ENCODE peak calls at places on chromosomes 12 and 14, in five cellular contexts. V is GM10248; O is CD4-positive, alpha-beta T cell; L is suprapubic skin; K is activated B cell treated with CpG ODN at 0.5 μM for 24 hours. J is an unnamed sample.

GRCh38 chr14:54797556-54797955 is 105.1 kb downstream of the GCH1 start:
- DNase-seq in V (no peak), K (no peak), L (no peak), O (no peak), J (no peak)

GRCh38 chr12:133256321-133256720 is 20.6 kb upstream of the ANHX start:
- DNase-seq in K (no peak), V (no peak), L (no peak), O (no peak), J (no peak)

GRCh38 chr12:86186449-86186848 is 69.7 kb downstream of the MGAT4C start:
- DNase-seq in K (no peak), L (no peak), V (no peak), O (no peak), J (no peak)

GRCh38 chr12:19440019-19440858 is 947 bp downstream of the AEBP2 start:
- DNase-seq in O (peak; percentile 40), L (peak; percentile 77), V (peak; percentile 67), K (peak; percentile 62), J (peak; percentile 69)

GRCh38 chr12:123813349-123813748 is 51.2 kb downstream of the DNAH10 start:
- DNase-seq in O (no peak), V (no peak), K (no peak), L (no peak), J (no peak)

GRCh38 chr12:120453977-120454376 is 7.7 kb downstream of the GATC start:
- DNase-seq in O (no peak), K (no peak), V (peak; percentile 50), L (no peak), J (peak; percentile 41)

GRCh38 chr14:64439141-64439540 is 26.2 kb upstream of the AKAP5 start:
- DNase-seq in K (no peak), L (no peak), V (no peak), O (no peak), J (no peak)

GRCh38 chr14:31933716-31934115 is 143.4 kb upstream of the ARHGAP5 start:
- DNase-seq in L (no peak), K (no peak), V (no peak), O (no peak), J (no peak)

GRCh38 chr12:105343836-105344235 is 13.3 kb downstream of the C12orf75 start:
- DNase-seq in K (no peak), L (no peak), V (no peak), O (no peak), J (no peak)

GRCh38 chr12:96344124-96344695 is 56.0 kb downstream of the CDK17 start:
- DNase-seq in V (no peak), L (no peak), K (no peak), O (no peak), J (no peak)

GRCh38 chr14:62694075-62694474 is 351.2 kb downstream of the KCNH5 start:
- DNase-seq in V (no peak), L (no peak), K (no peak), O (no peak), J (no peak)

GRCh38 chr12:82910246-82910893 is 223.7 kb downstream of the TMTC2 start:
- DNase-seq in K (no peak), O (no peak), L (no peak), V (no peak), J (no peak)

GRCh38 chr12:47875732-47876131 is 29.1 kb downstream of the VDR start:
- DNase-seq in L (no peak), O (no peak), K (no peak), V (no peak), J (no peak)

GRCh38 chr12:13116971-13117370 is 13.5 kb upstream of the GSG1 start:
- DNase-seq in L (no peak), K (no peak), V (no peak), O (no peak), J (no peak)

GRCh38 chr12:3129301-3130052 is 52.3 kb downstream of the TSPAN9 start:
- DNase-seq in V (no peak), L (no peak), O (no peak), K (no peak), J (no peak)

GRCh38 chr14:57865450-57866198 is at the start of gene SLC35F4:
- DNase-seq in O (no peak), L (no peak), V (peak; percentile 24), K (no peak), J (peak; percentile 45)

DNA sequence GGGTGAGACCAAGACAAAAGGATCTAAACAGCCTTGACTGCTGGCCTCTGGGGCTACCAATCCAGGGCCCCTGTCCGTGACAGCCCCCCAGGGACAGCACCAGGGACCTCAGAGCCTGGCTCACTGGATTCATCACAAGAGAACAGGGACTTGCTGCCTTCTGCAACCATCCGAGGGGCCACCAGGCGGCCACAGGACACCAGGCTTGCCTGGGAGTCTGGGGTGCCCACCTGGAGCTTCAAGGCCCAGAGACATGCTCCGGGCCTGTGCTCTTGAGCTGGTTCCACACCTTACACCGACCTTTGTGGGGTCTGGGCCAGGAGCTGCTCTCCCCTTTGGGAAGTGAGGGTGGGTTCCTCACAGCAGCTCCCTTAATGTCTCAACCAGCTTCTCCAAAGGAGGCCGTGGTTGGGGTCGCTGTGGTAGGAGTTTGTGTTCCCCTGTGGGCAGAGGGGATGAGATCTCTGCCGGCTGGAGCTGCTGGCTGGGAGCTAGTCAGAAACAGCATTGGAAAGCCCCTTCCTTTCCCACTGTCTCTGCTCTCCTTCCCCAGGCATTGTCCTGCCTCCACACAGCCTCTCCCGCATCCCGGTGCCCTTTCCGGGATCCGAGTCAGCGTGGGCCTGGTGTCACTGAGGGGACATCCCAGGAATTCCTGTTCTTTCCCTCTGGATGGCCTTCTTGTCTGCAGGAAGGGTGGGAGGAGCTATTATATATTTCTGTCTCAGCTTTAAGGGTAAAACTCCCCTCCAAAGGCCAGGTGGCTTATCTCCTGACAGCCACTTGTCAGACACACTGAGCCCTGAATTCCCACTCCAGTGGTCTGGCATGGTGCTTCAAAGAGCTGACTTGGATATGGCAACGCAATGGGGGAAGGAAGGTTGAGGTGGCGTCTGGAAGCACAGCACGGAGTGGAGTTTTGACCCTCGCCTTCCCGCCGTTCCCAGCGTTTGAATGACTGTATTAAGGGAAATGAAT is 5.1 kb upstream of the PAPLN start:
- DNase-seq in L (no peak), V (peak; percentile 57), K (no peak), O (no peak), J (peak; percentile 61)
- TF ChIP-seq CTCF in L (no peak), V (peak; percentile 58), K (no peak), O (no peak), J (peak; percentile 22)

GRCh38 chr12:88413561-88414095 is 166.6 kb downstream of the KITLG start:
- DNase-seq in L (no peak), K (no peak), O (no peak), V (no peak), J (no peak)

GRCh38 chr12:88409257-88409656 is 171.0 kb downstream of the KITLG start:
- DNase-seq in V (no peak), O (no peak), K (no peak), L (no peak), J (no peak)

GRCh38 chr12:88411689-88412088 is 168.6 kb downstream of the KITLG start:
- DNase-seq in O (no peak), K (no peak), L (no peak), V (no peak), J (no peak)

GRCh38 chr12:88406905-88407304 is 173.4 kb downstream of the KITLG start:
- DNase-seq in O (no peak), L (no peak), V (no peak), K (no peak), J (no peak)

DNA sequence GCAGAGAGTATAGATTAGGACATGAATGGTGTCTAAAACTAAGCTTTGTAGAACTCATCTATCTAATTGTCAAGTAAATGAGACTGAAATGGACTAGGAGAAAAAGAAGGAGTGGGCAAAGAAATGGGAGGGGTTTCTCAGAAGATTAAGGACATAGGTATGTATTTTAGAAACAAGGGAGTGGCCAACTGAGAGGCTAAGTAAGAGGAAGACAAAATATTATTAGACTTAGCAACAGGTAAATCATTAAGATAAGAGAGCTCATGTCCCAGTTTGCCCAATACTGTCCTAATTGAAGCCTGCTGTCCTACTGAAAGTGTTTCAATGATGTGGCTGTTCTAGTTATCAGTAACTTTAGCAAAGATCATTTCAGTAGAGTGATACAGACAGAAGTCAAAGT is 171.4 kb downstream of the KITLG start:
- DNase-seq in L (no peak), O (no peak), K (no peak), V (no peak), J (no peak)
- TF ChIP-seq CTCF in L (no peak), O (no peak), K (no peak), V (no peak), J (no peak)

GRCh38 chr12:113149361-113150150 is at the start of gene CFAP73:
- DNase-seq in O (peak; percentile 35), L (peak; percentile 78), V (no peak), K (no peak), J (no peak)
- TF ChIP-seq CTCF in O (no peak), L (no peak), V (no peak), K (no peak), J (no peak)

GRCh38 chr12:132161046-132161781 is 17.0 kb downstream of the NOC4L start:
- DNase-seq in K (no peak), O (no peak), V (no peak), L (no peak), J (no peak)

GRCh38 chr12:132163911-132164288 is 19.6 kb downstream of the NOC4L start:
- DNase-seq in V (no peak), L (no peak), K (no peak), O (no peak), J (no peak)

GRCh38 chr12:132163041-132163910 is 19.0 kb downstream of the NOC4L start:
- DNase-seq in K (no peak), V (no peak), L (no peak), O (no peak), J (no peak)

GRCh38 chr12:132161796-132162507 is 17.7 kb downstream of the NOC4L start:
- DNase-seq in V (no peak), K (no peak), L (no peak), O (no peak), J (no peak)

DNA sequence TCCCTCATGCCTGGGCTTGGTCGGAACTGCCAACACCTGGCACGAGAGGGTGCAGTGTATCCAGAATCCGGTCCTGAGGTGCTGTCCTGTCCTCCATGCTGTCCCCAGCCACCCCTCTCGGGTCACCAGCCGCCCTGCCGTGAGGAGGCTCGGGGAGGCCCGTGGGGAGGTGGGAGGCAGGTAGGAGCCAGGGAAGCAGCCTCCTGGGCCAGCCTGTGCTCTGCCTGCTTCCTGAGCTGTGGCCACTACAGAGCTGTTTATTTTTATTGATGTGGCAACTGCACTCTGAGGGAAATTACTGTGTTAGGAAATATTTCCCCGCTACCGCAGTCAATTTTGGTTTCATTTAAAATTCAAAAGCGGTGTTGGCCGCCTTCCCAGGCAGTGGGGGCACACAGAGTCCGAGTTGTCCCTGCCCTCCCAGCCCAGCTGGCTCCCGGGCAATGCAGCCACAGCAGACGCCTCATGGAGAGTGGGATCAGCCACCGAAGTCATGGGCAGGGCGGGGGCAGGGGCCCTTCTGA is 18.3 kb downstream of the NOC4L start:
- DNase-seq in O (no peak), L (no peak), V (no peak), K (no peak), J (no peak)
- TF ChIP-seq CTCF in O (no peak), L (no peak), V (no peak), K (no peak), J (no peak)